ENCODE peak calls at places on chromosomes 6 and 20, in five cellular contexts. One of them, this sample, is unnamed.

GRCh38 chr20:1255675-1256074 is 10.4 kb upstream of the SNPH start:
- ATAC-seq in activated B cell treated with CpG ODN at 0.5 μM for 24 hours: no peak
- ATAC-seq in upper lobe of right lung: no peak
- ATAC-seq in activated CD4-positive, alpha-beta T cell treated with anti-CD3 and anti-CD28 coated beads for 36 hours: no peak
- ATAC-seq in body of pancreas: no peak
- ATAC-seq in this sample: no peak

GRCh38 chr20:63182946-63183415 is 33.0 kb downstream of the YTHDF1 start:
- ATAC-seq in activated B cell treated with CpG ODN at 0.5 μM for 24 hours: no peak
- ATAC-seq in upper lobe of right lung: no peak
- ATAC-seq in activated CD4-positive, alpha-beta T cell treated with anti-CD3 and anti-CD28 coated beads for 36 hours: no peak
- ATAC-seq in body of pancreas: no peak
- ATAC-seq in this sample: no peak

GRCh38 chr6:168699631-168700315 is 258.8 kb downstream of the SMOC2 start:
- ATAC-seq in activated B cell treated with CpG ODN at 0.5 μM for 24 hours: no peak
- ATAC-seq in upper lobe of right lung: no peak
- ATAC-seq in activated CD4-positive, alpha-beta T cell treated with anti-CD3 and anti-CD28 coated beads for 36 hours: no peak
- ATAC-seq in body of pancreas: no peak
- ATAC-seq in this sample: no peak

GRCh38 chr6:167031082-167031709 is 32.0 kb downstream of the CEP43 start:
- ATAC-seq in activated B cell treated with CpG ODN at 0.5 μM for 24 hours: no peak
- ATAC-seq in upper lobe of right lung: peak
- ATAC-seq in activated CD4-positive, alpha-beta T cell treated with anti-CD3 and anti-CD28 coated beads for 36 hours: peak
- ATAC-seq in body of pancreas: no peak
- ATAC-seq in this sample: no peak

GRCh38 chr6:2008383-2008976 is 236.9 kb downstream of the GMDS start:
- ATAC-seq in activated B cell treated with CpG ODN at 0.5 μM for 24 hours: no peak
- ATAC-seq in upper lobe of right lung: no peak
- ATAC-seq in activated CD4-positive, alpha-beta T cell treated with anti-CD3 and anti-CD28 coated beads for 36 hours: no peak
- ATAC-seq in body of pancreas: no peak
- ATAC-seq in this sample: peak

GRCh38 chr6:135743476-135743875 is 108.0 kb upstream of the PDE7B start:
- ATAC-seq in activated B cell treated with CpG ODN at 0.5 μM for 24 hours: no peak
- ATAC-seq in upper lobe of right lung: no peak
- ATAC-seq in activated CD4-positive, alpha-beta T cell treated with anti-CD3 and anti-CD28 coated beads for 36 hours: no peak
- ATAC-seq in body of pancreas: no peak
- ATAC-seq in this sample: no peak

GRCh38 chr6:158834675-158835385 is 15.7 kb upstream of the EZR start:
- ATAC-seq in activated B cell treated with CpG ODN at 0.5 μM for 24 hours: no peak
- ATAC-seq in upper lobe of right lung: peak
- ATAC-seq in activated CD4-positive, alpha-beta T cell treated with anti-CD3 and anti-CD28 coated beads for 36 hours: no peak
- ATAC-seq in body of pancreas: no peak
- ATAC-seq in this sample: no peak

GRCh38 chr6:145903356-145904102 is 60.6 kb downstream of the SHPRH start:
- ATAC-seq in activated B cell treated with CpG ODN at 0.5 μM for 24 hours: no peak
- ATAC-seq in upper lobe of right lung: no peak
- ATAC-seq in activated CD4-positive, alpha-beta T cell treated with anti-CD3 and anti-CD28 coated beads for 36 hours: no peak
- ATAC-seq in body of pancreas: no peak
- ATAC-seq in this sample: no peak

GRCh38 chr6:170030284-170031095 is 260.4 kb downstream of the DLL1 start:
- ATAC-seq in activated B cell treated with CpG ODN at 0.5 μM for 24 hours: no peak
- ATAC-seq in upper lobe of right lung: no peak
- ATAC-seq in activated CD4-positive, alpha-beta T cell treated with anti-CD3 and anti-CD28 coated beads for 36 hours: no peak
- ATAC-seq in body of pancreas: no peak
- ATAC-seq in this sample: no peak

GRCh38 chr6:147586044-147586443 is 77.6 kb downstream of the SAMD5 start:
- ATAC-seq in activated B cell treated with CpG ODN at 0.5 μM for 24 hours: no peak
- ATAC-seq in upper lobe of right lung: no peak
- ATAC-seq in activated CD4-positive, alpha-beta T cell treated with anti-CD3 and anti-CD28 coated beads for 36 hours: no peak
- ATAC-seq in body of pancreas: no peak
- ATAC-seq in this sample: no peak

GRCh38 chr20:38450412-38450975 is 15.4 kb upstream of the SNHG17 start:
- ATAC-seq in activated B cell treated with CpG ODN at 0.5 μM for 24 hours: no peak
- ATAC-seq in upper lobe of right lung: no peak
- ATAC-seq in activated CD4-positive, alpha-beta T cell treated with anti-CD3 and anti-CD28 coated beads for 36 hours: no peak
- ATAC-seq in body of pancreas: no peak
- ATAC-seq in this sample: no peak

GRCh38 chr6:42404494-42404893 is 47.2 kb downstream of the TRERF1 start:
- ATAC-seq in activated B cell treated with CpG ODN at 0.5 μM for 24 hours: no peak
- ATAC-seq in upper lobe of right lung: peak
- ATAC-seq in activated CD4-positive, alpha-beta T cell treated with anti-CD3 and anti-CD28 coated beads for 36 hours: peak
- ATAC-seq in body of pancreas: no peak
- ATAC-seq in this sample: peak

This sample was measured in esophagus mucosa.